ENCODE peak calls at places on chromosomes 12 and 14, in ten cellular contexts. J, V, I, M, L, G, Q, H, E and U are unnamed samples.

GRCh38 chr12:47652491-47653234 is 53.2 kb downstream of the RPAP3 start:
- DNase-seq in J (no peak), V (no peak), I (no peak), M (no peak), L (peak; percentile 34), G (no peak), Q (peak; percentile 61), H (no peak), E (no peak), U (no peak)

GRCh38 chr12:12779529-12779928 is 5.9 kb upstream of the APOLD1 start:
- DNase-seq in J (no peak), V (no peak), I (no peak), M (no peak), L (peak; percentile 93), G (no peak), Q (peak; percentile 6), H (no peak), E (no peak), U (no peak)

GRCh38 chr12:131218291-131219172 is 264.8 kb downstream of the ADGRD1 start:
- DNase-seq in J (no peak), V (no peak), I (peak; percentile 27), M (no peak), L (no peak), G (no peak), Q (no peak), H (no peak), E (no peak), U (no peak)

GRCh38 chr12:124898200-124898950 is 16.1 kb downstream of the UBC start:
- DNase-seq in J (peak; percentile 61), V (no peak), I (peak; percentile 49), M (no peak), L (peak; percentile 37), G (peak; percentile 52), Q (peak; percentile 33), H (peak; percentile 60), E (peak; percentile 47), U (no peak)

GRCh38 chr12:106106892-106107291 is 31.9 kb downstream of the NUAK1 start:
- DNase-seq in J (no peak), V (no peak), I (no peak), M (peak; percentile 66), L (no peak), G (no peak), Q (no peak), H (no peak), E (no peak), U (no peak)

GRCh38 chr14:106459971-106460730 is 933.8 kb downstream of the TMEM121 start:
- DNase-seq in J (no peak), V (no peak), I (peak; percentile 80), M (no peak), L (peak; percentile 56), G (peak; percentile 52), Q (peak; percentile 28), H (peak; percentile 69), E (peak; percentile 56), U (no peak)

GRCh38 chr12:64673490-64674169 is 63.3 kb downstream of the RASSF3 start:
- DNase-seq in J (no peak), V (no peak), I (no peak), M (peak; percentile 53), L (peak; percentile 81), G (no peak), Q (no peak), H (no peak), E (no peak), U (no peak)

GRCh38 chr14:64266206-64266605 is 28.0 kb downstream of the ESR2 start:
- DNase-seq in J (no peak), V (no peak), I (no peak), M (no peak), L (no peak), G (no peak), Q (no peak), H (no peak), E (no peak), U (no peak)

GRCh38 chr14:76257111-76257803 is 105.5 kb downstream of the GPATCH2L start:
- DNase-seq in J (no peak), V (no peak), I (no peak), M (no peak), L (no peak), G (no peak), Q (no peak), H (no peak), E (no peak), U (no peak)

GRCh38 chr14:94646481-94646880 is 34.3 kb downstream of the SERPINA3 start:
- DNase-seq in J (no peak), V (peak; percentile 24), I (no peak), M (no peak), L (no peak), G (no peak), Q (no peak), H (no peak), E (no peak), U (peak; percentile 52)

GRCh38 chr12:55713721-55714120 is 2.1 kb upstream of the BLOC1S1 start:
- DNase-seq in J (no peak), V (no peak), I (no peak), M (no peak), L (no peak), G (no peak), Q (no peak), H (no peak), E (no peak), U (no peak)

GRCh38 chr14:58633831-58634230 is 3.9 kb upstream of the DACT1 start:
- DNase-seq in J (no peak), V (no peak), I (no peak), M (no peak), L (no peak), G (no peak), Q (no peak), H (no peak), E (no peak), U (no peak)

GRCh38 chr12:51262758-51263177 is 7.4 kb downstream of the SMAGP start:
- DNase-seq in J (no peak), V (no peak), I (no peak), M (peak; percentile 44), L (peak; percentile 35), G (no peak), Q (peak; percentile 24), H (no peak), E (no peak), U (no peak)

GRCh38 chr12:38465020-38465419 is 148.4 kb downstream of the ALG10B start:
- DNase-seq in J (no peak), V (no peak), I (no peak), M (no peak), L (no peak), G (no peak), Q (peak; percentile 68), H (no peak), E (no peak), U (no peak)

GRCh38 chr12:4421590-4422031 is 24.0 kb downstream of the FGF6 start:
- DNase-seq in J (no peak), V (no peak), I (peak; percentile 84), M (no peak), L (peak; percentile 53), G (no peak), Q (peak; percentile 1), H (no peak), E (no peak), U (no peak)

GRCh38 chr14:60035177-60035576 is 56.5 kb upstream of the PCNX4 start:
- DNase-seq in J (no peak), V (no peak), I (no peak), M (no peak), L (no peak), G (no peak), Q (no peak), H (no peak), E (no peak), U (no peak)

GRCh38 chr14:80211143-80212024 is at the start of gene DIO2:
- DNase-seq in J (peak; percentile 65), V (no peak), I (no peak), M (no peak), L (no peak), G (no peak), Q (no peak), H (no peak), E (no peak), U (no peak)

GRCh38 chr12:96241484-96242256 is 47.5 kb downstream of the ELK3 start:
- DNase-seq in J (no peak), V (no peak), I (no peak), M (peak; percentile 75), L (no peak), G (peak; percentile 65), Q (no peak), H (peak; percentile 66), E (peak; percentile 77), U (peak; percentile 89)

GRCh38 chr12:19230299-19230866 is 100.8 kb downstream of the PLEKHA5 start:
- DNase-seq in J (no peak), V (no peak), I (no peak), M (no peak), L (no peak), G (no peak), Q (no peak), H (peak; percentile 0), E (no peak), U (no peak)

GRCh38 chr14:95472819-95473251 is 43.6 kb downstream of the SYNE3 start:
- DNase-seq in J (no peak), V (no peak), I (no peak), M (no peak), L (no peak), G (no peak), Q (no peak), H (no peak), E (no peak), U (no peak)

GRCh38 chr12:104276192-104277131 is 27.1 kb upstream of the EID3 start:
- DNase-seq in J (no peak), V (no peak), I (peak; percentile 53), M (no peak), L (no peak), G (no peak), Q (no peak), H (no peak), E (no peak), U (no peak)

GRCh38 chr12:50745861-50746260 is 18.0 kb upstream of the ATF1 start:
- DNase-seq in J (no peak), V (peak; percentile 34), I (no peak), M (no peak), L (no peak), G (no peak), Q (no peak), H (no peak), E (no peak), U (no peak)

GRCh38 chr14:98408024-98408555 is 863.9 kb downstream of the BCL11B start:
- DNase-seq in J (no peak), V (no peak), I (no peak), M (no peak), L (no peak), G (no peak), Q (no peak), H (no peak), E (no peak), U (no peak)

GRCh38 chr12:62977419-62977818 is 42.5 kb upstream of the PPM1H start:
- DNase-seq in J (no peak), V (no peak), I (no peak), M (no peak), L (no peak), G (no peak), Q (no peak), H (no peak), E (no peak), U (no peak)